ENCODE peak calls at places on chromosomes 3 and 15, in eight cellular contexts. R is NCI-H1092 treated with DMSO at 0.1 percent for 48 hours; C is left ventricle myocardium superior; E is EL; S is stimulated activated CD8-positive, alpha-beta memory T cell treated with anti-CD3 and anti-CD28 coated beads, Interleukin-2, amount 100 ng/mL, for 48 hours; O is heart right ventricle; A is NCI-H2081; D is esophagus squamous epithelium. U is an unnamed sample.

GRCh38 chr3:161142486-161142885 is 37.3 kb upstream of the B3GALNT1 start:
- DNase-seq in R (no peak), C (no peak), E (peak), S (no peak), O (no peak), A (no peak), D (no peak), U (peak)

GRCh38 chr3:24521306-24522154 is 26.9 kb upstream of the THRB start:
- DNase-seq in R (peak), C (peak), E (peak), S (no peak), O (peak), A (peak), D (no peak), U (peak)

GRCh38 chr15:81106560-81106959 is 27.5 kb upstream of the CFAP161 start:
- DNase-seq in R (peak), C (no peak), E (peak), S (no peak), O (no peak), A (peak), D (no peak), U (peak)

GRCh38 chr15:70585707-70586034 is 177.7 kb downstream of the UACA start:
- DNase-seq in R (no peak), C (no peak), E (no peak), S (no peak), O (no peak), A (no peak), D (no peak), U (no peak)

GRCh38 chr3:185825639-185826481 is 1.0 kb upstream of the IGF2BP2 start:
- DNase-seq in R (no peak), C (peak), E (peak), S (no peak), O (peak), A (peak), D (no peak), U (peak)

GRCh38 chr15:68429691-68430470 is 2.1 kb downstream of the ITGA11 start:
- DNase-seq in R (no peak), C (no peak), E (no peak), S (no peak), O (no peak), A (no peak), D (no peak), U (no peak)

GRCh38 chr3:64814360-64814759 is 126.6 kb upstream of the ADAMTS9 start:
- DNase-seq in R (no peak), C (no peak), E (no peak), S (no peak), O (no peak), A (no peak), D (no peak), U (no peak)

GRCh38 chr3:6260551-6261191 is 600.2 kb upstream of the GRM7 start:
- DNase-seq in R (no peak), C (no peak), E (no peak), S (no peak), O (no peak), A (no peak), D (no peak), U (no peak)

GRCh38 chr3:50405249-50405648 is 45.9 kb upstream of the TMEM115 start:
- DNase-seq in R (no peak), C (no peak), E (no peak), S (no peak), O (no peak), A (no peak), D (no peak), U (peak)

GRCh38 chr15:58423205-58423604 is 8.6 kb upstream of the LIPC start:
- DNase-seq in R (no peak), C (no peak), E (no peak), S (no peak), O (no peak), A (no peak), D (no peak), U (no peak)

GRCh38 chr15:62857411-62857853 is 185.1 kb upstream of the TPM1 start:
- DNase-seq in R (no peak), C (no peak), E (no peak), S (no peak), O (no peak), A (no peak), D (no peak), U (no peak)

GRCh38 chr15:52805351-52806283 is 15.5 kb upstream of the ONECUT1 start:
- DNase-seq in R (no peak), C (no peak), E (no peak), S (no peak), O (no peak), A (no peak), D (no peak), U (no peak)

GRCh38 chr3:59451041-59451763 is 401.4 kb upstream of the CFAP20DC start:
- DNase-seq in R (no peak), C (no peak), E (no peak), S (no peak), O (no peak), A (peak), D (no peak), U (no peak)

GRCh38 chr3:33240261-33240660 is 21.7 kb upstream of the SUSD5 start:
- DNase-seq in R (no peak), C (no peak), E (no peak), S (no peak), O (no peak), A (no peak), D (no peak), U (no peak)

GRCh38 chr3:125957674-125958510 is 11.1 kb upstream of the ROPN1B start:
- DNase-seq in R (no peak), C (peak), E (no peak), S (no peak), O (peak), A (no peak), D (no peak), U (no peak)

GRCh38 chr15:36612063-36612788 is 32.8 kb downstream of the CDIN1 start:
- DNase-seq in R (no peak), C (no peak), E (peak), S (no peak), O (no peak), A (no peak), D (no peak), U (peak)

GRCh38 chr3:111032677-111033076 is 38.9 kb upstream of the NECTIN3 start:
- DNase-seq in R (no peak), C (no peak), E (peak), S (no peak), O (no peak), A (no peak), D (no peak), U (no peak)

GRCh38 chr15:55221090-55222011 is 24.6 kb upstream of the RSL24D1 start:
- DNase-seq in R (no peak), C (no peak), E (peak), S (no peak), O (no peak), A (no peak), D (no peak), U (peak)

GRCh38 chr3:60336061-60336460 is 915.2 kb downstream of the FHIT start:
- DNase-seq in R (no peak), C (no peak), E (no peak), S (no peak), O (no peak), A (no peak), D (no peak), U (no peak)

GRCh38 chr3:129673897-129674797 is 67.7 kb upstream of the PLXND1 start:
- DNase-seq in R (no peak), C (no peak), E (no peak), S (no peak), O (no peak), A (no peak), D (no peak), U (no peak)

GRCh38 chr3:38985581-38985980 is 66.2 kb downstream of the SCN11A start:
- DNase-seq in R (no peak), C (no peak), E (peak), S (no peak), O (no peak), A (no peak), D (no peak), U (peak)

GRCh38 chr15:64072812-64073211 is 20.8 kb downstream of the CIAO2A start:
- DNase-seq in R (no peak), C (no peak), E (no peak), S (no peak), O (no peak), A (peak), D (no peak), U (peak)

GRCh38 chr15:63970723-63971426 is 75.4 kb downstream of the DAPK2 start:
- DNase-seq in R (no peak), C (no peak), E (no peak), S (no peak), O (no peak), A (no peak), D (no peak), U (peak)

GRCh38 chr15:77021803-77022381 is 27.0 kb downstream of the PSTPIP1 start:
- DNase-seq in R (no peak), C (peak), E (peak), S (peak), O (no peak), A (no peak), D (no peak), U (peak)

GRCh38 chr3:76500746-76501275 is 539.1 kb upstream of the ROBO2 start:
- DNase-seq in R (no peak), C (no peak), E (peak), S (no peak), O (no peak), A (no peak), D (no peak), U (peak)

GRCh38 chr3:10187295-10187876 is 22.7 kb downstream of the IRAK2 start:
- DNase-seq in R (no peak), C (no peak), E (no peak), S (no peak), O (no peak), A (no peak), D (no peak), U (no peak)

GRCh38 chr3:143314291-143315093 is 194.9 kb downstream of the CHST2 start:
- DNase-seq in R (no peak), C (no peak), E (peak), S (no peak), O (no peak), A (no peak), D (no peak), U (no peak)

GRCh38 chr15:65404196-65404872 is 18.4 kb downstream of the IGDCC4 start:
- DNase-seq in R (no peak), C (no peak), E (no peak), S (no peak), O (no peak), A (no peak), D (no peak), U (no peak)

GRCh38 chr15:60420322-60420721 is 22.5 kb upstream of the ANXA2 start:
- DNase-seq in R (no peak), C (no peak), E (no peak), S (no peak), O (no peak), A (no peak), D (no peak), U (no peak)

GRCh38 chr3:27802849-27803248 is 80.7 kb upstream of the EOMES start:
- DNase-seq in R (no peak), C (no peak), E (no peak), S (no peak), O (no peak), A (no peak), D (no peak), U (no peak)

GRCh38 chr15:57555270-57555669 is 36.4 kb upstream of the MYZAP start:
- DNase-seq in R (no peak), C (no peak), E (no peak), S (no peak), O (no peak), A (no peak), D (no peak), U (no peak)

GRCh38 chr3:12444582-12445468 is 39.5 kb upstream of the TSEN2 start:
- DNase-seq in R (no peak), C (peak), E (peak), S (no peak), O (peak), A (no peak), D (no peak), U (peak)

GRCh38 chr3:126130981-126131750 is 47.2 kb upstream of the SLC41A3 start:
- DNase-seq in R (no peak), C (peak), E (no peak), S (no peak), O (no peak), A (no peak), D (no peak), U (no peak)

GRCh38 chr3:37993811-37994638 is 3.4 kb downstream of the VILL start:
- DNase-seq in R (no peak), C (peak), E (peak), S (peak), O (peak), A (no peak), D (peak), U (peak)

GRCh38 chr15:48285329-48286214 is 45.7 kb upstream of the DUT start:
- DNase-seq in R (peak), C (no peak), E (peak), S (no peak), O (no peak), A (peak), D (no peak), U (peak)

GRCh38 chr3:16092923-16093322 is 81.6 kb upstream of the GALNT15 start:
- DNase-seq in R (no peak), C (no peak), E (no peak), S (no peak), O (no peak), A (no peak), D (no peak), U (no peak)

GRCh38 chr3:48692551-48692950 is 6.8 kb upstream of the NCKIPSD start:
- DNase-seq in R (no peak), C (no peak), E (no peak), S (no peak), O (no peak), A (no peak), D (no peak), U (no peak)

GRCh38 chr3:64166584-64167155 is 58.6 kb downstream of the PRICKLE2 start:
- DNase-seq in R (peak), C (no peak), E (no peak), S (no peak), O (no peak), A (no peak), D (no peak), U (peak)

GRCh38 chr3:28577941-28578340 is 229.3 kb upstream of the AZI2 start:
- DNase-seq in R (no peak), C (no peak), E (no peak), S (no peak), O (no peak), A (no peak), D (no peak), U (no peak)

U was measured in choroid plexus epithelial cell.